ENCODE peak calls at places on chromosomes 3 and 15, in six cellular contexts. B is AG04450, Q is cardiac muscle cell, W is foreskin keratinocyte, U is tibial nerve, I is Peyer's patch. T is an unnamed sample.

GRCh38 chr3:143896486-143896885 is 48.2 kb upstream of the SLC9A9 start:
- DNase-seq in B (no peak), Q (no peak), W (no peak), U (no peak), I (no peak), T (no peak)

GRCh38 chr3:146895026-146895749 is 290.0 kb upstream of the PLSCR5 start:
- DNase-seq in B (peak), Q (no peak), W (peak), U (no peak), I (no peak), T (no peak)

GRCh38 chr15:66142341-66142740 is 111.2 kb downstream of the MEGF11 start:
- DNase-seq in B (no peak), Q (no peak), W (no peak), U (no peak), I (no peak), T (peak)

GRCh38 chr3:193665370-193665989 is 72.5 kb downstream of the OPA1 start:
- DNase-seq in B (peak), Q (peak), W (peak), U (no peak), I (no peak), T (no peak)

GRCh38 chr15:82414536-82415191 is 15.0 kb upstream of the GOLGA6L9 start:
- DNase-seq in B (peak), Q (no peak), W (no peak), U (no peak), I (no peak), T (no peak)

GRCh38 chr3:87507753-87508152 is 231.4 kb upstream of the POU1F1 start:
- DNase-seq in B (no peak), Q (no peak), W (no peak), U (no peak), I (no peak), T (no peak)

GRCh38 chr15:81308260-81308659 is 15.7 kb downstream of the STARD5 start:
- DNase-seq in B (no peak), Q (no peak), W (no peak), U (no peak), I (peak), T (no peak)

GRCh38 chr3:14564741-14565140 is 24.6 kb upstream of the GRIP2 start:
- DNase-seq in B (no peak), Q (no peak), W (no peak), U (no peak), I (no peak), T (no peak)

GRCh38 chr15:29024681-29025080 is 138.9 kb downstream of the APBA2 start:
- DNase-seq in B (no peak), Q (no peak), W (no peak), U (no peak), I (no peak), T (no peak)

GRCh38 chr15:20645956-20646355 is 104.4 kb upstream of the GOLGA6L6 start:
- DNase-seq in B (no peak), Q (no peak), W (no peak), U (peak), I (peak), T (no peak)

GRCh38 chr3:160755776-160756304 is at the start of gene PPM1L:
- DNase-seq in B (no peak), Q (peak), W (peak), U (peak), I (peak), T (peak)

GRCh38 chr15:70154440-70155347 is 57.0 kb upstream of the TLE3 start:
- DNase-seq in B (no peak), Q (peak), W (no peak), U (no peak), I (peak), T (no peak)

GRCh38 chr3:29976871-29977270 is 629.5 kb upstream of the TGFBR2 start:
- DNase-seq in B (no peak), Q (no peak), W (no peak), U (no peak), I (no peak), T (no peak)

GRCh38 chr3:54567949-54568348 is 359.9 kb downstream of the LRTM1 start:
- DNase-seq in B (no peak), Q (no peak), W (no peak), U (peak), I (no peak), T (no peak)

GRCh38 chr15:82228750-82229149 is 33.8 kb downstream of the EFL1 start:
- DNase-seq in B (no peak), Q (no peak), W (no peak), U (no peak), I (no peak), T (no peak)

GRCh38 chr3:124985358-124985757 is 50.8 kb upstream of the MUC13 start:
- DNase-seq in B (peak), Q (no peak), W (peak), U (peak), I (no peak), T (no peak)

GRCh38 chr15:90807074-90807646 is 61.2 kb upstream of the FURIN start:
- DNase-seq in B (no peak), Q (no peak), W (no peak), U (no peak), I (no peak), T (no peak)

GRCh38 chr3:53616330-53616729 is 121.9 kb downstream of the CACNA1D start:
- DNase-seq in B (no peak), Q (no peak), W (no peak), U (no peak), I (no peak), T (peak)

GRCh38 chr3:157079677-157080369 is 80.1 kb downstream of the CCNL1 start:
- DNase-seq in B (no peak), Q (no peak), W (no peak), U (no peak), I (no peak), T (no peak)

DNA sequence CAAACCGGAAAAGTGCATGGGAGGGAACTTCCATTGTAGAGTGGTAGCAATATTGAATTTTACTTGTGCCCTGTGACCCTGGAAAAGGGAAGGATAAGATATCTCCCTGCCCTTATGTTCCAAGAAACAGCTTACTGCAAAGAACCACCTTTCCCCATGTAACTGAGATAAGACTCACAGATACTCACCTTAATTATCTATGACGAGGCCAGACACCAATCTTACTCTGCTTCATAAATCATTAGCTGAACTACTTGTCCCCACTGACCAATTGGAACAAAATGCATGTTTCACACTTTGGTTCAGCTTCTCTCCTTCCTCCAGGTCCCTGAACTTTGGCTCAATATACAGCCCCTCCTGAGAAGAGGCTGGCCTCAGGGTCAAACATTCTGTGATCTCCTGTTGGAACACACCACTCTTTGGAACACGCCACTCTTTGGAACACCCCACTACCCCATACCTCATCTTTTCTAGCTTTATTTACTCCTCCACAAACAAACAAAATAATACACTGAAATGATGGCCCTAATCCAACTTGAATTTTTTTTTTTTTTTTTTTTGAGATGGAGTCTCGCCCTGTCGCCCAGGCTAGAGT is 6.9 kb upstream of the TOPAZ1 start:
- DNase-seq in B (no peak), Q (no peak), W (no peak), U (no peak), I (peak), T (no peak)
- H3K27ac ChIP-seq in B (no peak), Q (no peak), W (no peak), U (no peak), I (no peak), T (no peak)

GRCh38 chr15:92157666-92158298 is 235.9 kb upstream of the ST8SIA2 start:
- DNase-seq in B (no peak), Q (no peak), W (peak), U (no peak), I (no peak), T (no peak)
- H3K27ac ChIP-seq in B (no peak), Q (no peak), W (peak), U (no peak), I (no peak), T (no peak)

GRCh38 chr3:40690696-40691597 is 166.2 kb downstream of the ZNF621 start:
- DNase-seq in B (no peak), Q (no peak), W (no peak), U (peak), I (no peak), T (peak)

GRCh38 chr3:40695848-40696247 is 171.1 kb downstream of the ZNF621 start:
- DNase-seq in B (no peak), Q (no peak), W (no peak), U (no peak), I (no peak), T (no peak)

GRCh38 chr3:40691598-40691905 is 166.8 kb downstream of the ZNF621 start:
- DNase-seq in B (no peak), Q (no peak), W (peak), U (peak), I (no peak), T (no peak)
- H3K27ac ChIP-seq in B (no peak), Q (no peak), W (no peak), U (peak), I (no peak), T (peak)

GRCh38 chr15:79887054-79887453 is 9.8 kb downstream of the MTHFS start:
- DNase-seq in B (no peak), Q (no peak), W (no peak), U (no peak), I (no peak), T (no peak)
- H3K27ac ChIP-seq in B (no peak), Q (no peak), W (no peak), U (no peak), I (no peak), T (no peak)

GRCh38 chr15:77168211-77168610 is 97.3 kb upstream of the TSPAN3 start:
- DNase-seq in B (no peak), Q (no peak), W (no peak), U (no peak), I (no peak), T (no peak)

GRCh38 chr15:77171568-77171967 is 100.7 kb upstream of the TSPAN3 start:
- DNase-seq in B (no peak), Q (no peak), W (no peak), U (no peak), I (no peak), T (no peak)

GRCh38 chr15:77168616-77169015 is 97.7 kb upstream of the TSPAN3 start:
- DNase-seq in B (no peak), Q (no peak), W (peak), U (no peak), I (no peak), T (no peak)

GRCh38 chr15:77178421-77178820 is 107.5 kb upstream of the TSPAN3 start:
- DNase-seq in B (no peak), Q (no peak), W (no peak), U (no peak), I (no peak), T (no peak)

DNA sequence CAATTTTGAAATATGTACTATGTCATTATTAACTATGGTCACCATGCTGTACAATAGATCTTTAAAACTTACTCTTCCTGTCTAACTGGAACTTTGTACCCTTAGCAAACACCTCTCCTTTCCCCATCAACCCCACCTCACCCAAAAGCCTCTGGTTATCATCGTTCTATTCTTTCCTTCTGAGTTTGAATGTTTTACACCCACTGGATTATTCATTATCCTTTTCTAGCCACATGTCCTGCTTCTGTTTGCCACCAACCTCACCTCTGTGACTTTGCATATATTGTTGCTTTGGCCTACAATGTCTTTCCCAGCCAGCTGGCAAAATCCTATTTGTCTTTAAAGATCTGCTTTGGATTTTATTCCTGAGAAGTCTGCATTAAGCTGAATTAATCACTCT is 102.6 kb upstream of the TSPAN3 start:
- DNase-seq in B (no peak), Q (no peak), W (no peak), U (no peak), I (no peak), T (no peak)
- H3K27ac ChIP-seq in B (no peak), Q (no peak), W (no peak), U (no peak), I (no peak), T (no peak)